ENCODE peak calls at places on chromosomes 3 and 15, in five cellular contexts. H is uterus; A is right cardiac atrium; G is HCT116; K is CD8-positive, alpha-beta T cell. I is an unnamed sample.

GRCh38 chr15:94327356-94327936 is 96.1 kb downstream of the MCTP2 start:
- DNase-seq in H (no peak), A (no peak), G (peak; percentile 10), K (no peak), I (peak; percentile 19)

GRCh38 chr3:100401674-100402036 is 316 bp downstream of the LNP1 start:
- DNase-seq in H (peak; percentile 40), A (peak; percentile 26), G (no peak), K (peak; percentile 61), I (peak; percentile 59)

GRCh38 chr3:9362731-9363530 is at the start of gene THUMPD3:
- DNase-seq in H (peak; percentile 88), A (peak; percentile 95), G (peak; percentile 82), K (peak; percentile 90), I (peak; percentile 88)

GRCh38 chr15:34046471-34047145 is 7.6 kb upstream of the AVEN start:
- DNase-seq in H (no peak), A (no peak), G (no peak), K (no peak), I (no peak)

GRCh38 chr3:5071061-5071460 is 51.0 kb upstream of the ARL8B start:
- DNase-seq in H (peak; percentile 37), A (no peak), G (no peak), K (no peak), I (no peak)

GRCh38 chr15:90020041-90020735 is 19.1 kb downstream of the ZNF710 start:
- DNase-seq in H (no peak), A (peak; percentile 26), G (no peak), K (no peak), I (no peak)

GRCh38 chr15:90968434-90968833 is 13.8 kb downstream of the RCCD1 start:
- DNase-seq in H (no peak), A (no peak), G (no peak), K (no peak), I (no peak)

GRCh38 chr3:132569153-132569552 is 27.9 kb upstream of the ACKR4 start:
- DNase-seq in H (no peak), A (no peak), G (no peak), K (no peak), I (no peak)

GRCh38 chr3:9902372-9903237 is at the start of gene IL17RE:
- DNase-seq in H (no peak), A (no peak), G (no peak), K (no peak), I (no peak)

GRCh38 chr3:13229291-13229949 is 156.2 kb upstream of the IQSEC1 start:
- DNase-seq in H (no peak), A (no peak), G (peak; percentile 65), K (no peak), I (peak; percentile 20)

GRCh38 chr3:3353153-3353552 is 173.7 kb upstream of the CRBN start:
- DNase-seq in H (no peak), A (no peak), G (no peak), K (no peak), I (no peak)

GRCh38 chr15:87591042-87591441 is 665.5 kb downstream of the NTRK3 start:
- DNase-seq in H (no peak), A (no peak), G (no peak), K (no peak), I (no peak)

GRCh38 chr3:126654571-126655393 is at the start of gene TXNRD3:
- DNase-seq in H (peak; percentile 81), A (peak; percentile 88), G (peak; percentile 42), K (peak; percentile 79), I (peak; percentile 82)
- H3K4me3 ChIP-seq in H (peak within 1 kb of the TSS; percentile 83), A (peak within 1 kb of the TSS; percentile 85), G (peak within 1 kb of the TSS; percentile 59), K (peak within 1 kb of the TSS; percentile 58), I (peak within 1 kb of the TSS; percentile 74)

GRCh38 chr3:192850501-192850981 is 67.1 kb downstream of the MB21D2 start:
- DNase-seq in H (no peak), A (no peak), G (no peak), K (no peak), I (no peak)
- H3K4me1 ChIP-seq in H (no peaks in the 10 kb centered on the region), A (no peaks in the 10 kb centered on the region), G (peaks cover 24% of the 10 kb centered on the region), K (no peaks in the 10 kb centered on the region), I (no peaks in the 10 kb centered on the region)

GRCh38 chr3:194488007-194488742 is 1.4 kb upstream of the ATP13A3 start:
- DNase-seq in H (no peak), A (no peak), G (no peak), K (peak; percentile 9), I (no peak)
- H3K4me3 ChIP-seq in H (no peak overlapping the region), A (no peak overlapping the region), G (no peak overlapping the region), K (peak overlapping the region; percentile 98), I (no peak overlapping the region)

GRCh38 chr15:96330064-96330449 is 443 bp upstream of the NR2F2 start:
- DNase-seq in H (no peak), A (peak; percentile 84), G (peak; percentile 51), K (no peak), I (no peak)

GRCh38 chr15:96329403-96329981 is 1.0 kb upstream of the NR2F2 start:
- DNase-seq in H (peak; percentile 29), A (peak; percentile 40), G (no peak), K (no peak), I (no peak)

GRCh38 chr15:96326551-96327154 is 3.8 kb upstream of the NR2F2 start:
- DNase-seq in H (peak; percentile 63), A (peak; percentile 55), G (no peak), K (no peak), I (no peak)

GRCh38 chr15:96327155-96327741 is 3.3 kb upstream of the NR2F2 start:
- DNase-seq in H (peak; percentile 22), A (no peak), G (peak; percentile 73), K (no peak), I (no peak)

GRCh38 chr15:96328101-96328958 is 2.2 kb upstream of the NR2F2 start:
- DNase-seq in H (no peak), A (no peak), G (no peak), K (no peak), I (no peak)
- H3K4me1 ChIP-seq in H (no peaks in the 10 kb centered on the region), A (peaks cover 3% of the 10 kb centered on the region), G (peaks cover 36% of the 10 kb centered on the region), K (peaks cover 11% of the 10 kb centered on the region), I (peaks cover 3% of the 10 kb centered on the region)

DNA sequence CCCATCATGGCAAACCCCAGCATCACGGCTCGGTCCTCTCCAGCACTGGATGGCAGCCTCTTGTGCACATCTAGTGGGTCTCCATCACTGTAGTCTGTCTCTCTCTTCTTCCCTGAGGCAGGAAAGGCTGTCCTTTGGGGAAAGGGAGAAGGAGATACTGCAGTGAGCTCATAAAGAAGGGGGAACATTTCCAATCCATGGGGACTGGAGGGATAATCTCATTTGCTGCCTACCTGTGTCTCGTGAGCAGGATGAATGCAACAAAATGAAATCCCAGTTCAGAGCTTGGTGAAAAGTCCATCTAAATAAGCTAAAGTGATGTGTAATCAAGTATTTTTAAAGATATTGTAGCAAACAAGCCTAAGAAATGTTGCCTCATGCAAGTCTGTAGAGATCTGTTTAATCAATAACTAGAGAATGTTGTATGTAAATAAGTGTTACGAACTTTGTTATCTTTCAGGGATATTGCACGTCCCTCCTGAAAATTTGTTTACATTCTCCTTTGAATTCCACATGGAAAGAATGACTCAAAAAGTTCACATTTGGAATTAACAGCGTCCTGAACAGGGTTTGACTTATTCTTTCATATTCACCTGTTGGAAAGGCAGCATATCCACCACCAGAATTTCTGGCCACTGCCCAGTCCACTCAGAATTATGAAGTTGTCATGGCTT is at the start of gene KCNMB3:
- DNase-seq in H (no peak), A (no peak), G (no peak), K (no peak), I (no peak)
- H3K4me3 ChIP-seq in H (no peak within 1 kb of the TSS), A (no peak within 1 kb of the TSS), G (no peak within 1 kb of the TSS), K (no peak within 1 kb of the TSS), I (no peak within 1 kb of the TSS)

DNA sequence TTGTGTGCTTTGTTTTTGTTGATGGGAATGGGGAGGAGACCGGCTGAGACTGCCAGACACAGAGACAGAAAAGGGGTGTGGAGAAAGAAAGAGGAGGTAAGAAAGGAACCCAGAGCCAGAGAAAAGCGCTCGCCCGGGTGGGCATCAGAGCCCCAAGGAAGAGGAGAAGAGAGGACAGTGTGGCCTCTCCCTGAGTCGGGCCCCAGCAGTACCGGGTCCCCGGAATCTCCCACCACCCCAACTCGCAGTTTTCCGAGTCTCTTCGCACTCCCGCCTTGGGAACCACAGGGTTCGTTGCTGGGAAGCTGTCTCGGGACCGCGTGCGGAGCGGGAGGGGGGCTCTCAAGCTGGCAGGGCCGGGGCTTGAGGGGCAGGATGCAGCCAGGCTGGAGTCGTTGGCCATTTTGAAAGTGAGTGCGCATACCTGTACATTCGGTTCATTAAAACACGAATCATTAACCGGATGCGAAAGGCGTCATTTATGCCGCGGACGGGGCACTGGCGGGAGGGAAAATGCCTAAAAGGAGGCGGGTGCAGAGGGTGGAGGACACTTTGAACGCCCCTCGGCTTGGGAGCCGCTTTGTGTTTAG is 3.2 kb downstream of the SKOR1 start:
- DNase-seq in H (no peak), A (no peak), G (no peak), K (no peak), I (no peak)
- H3K4me1 ChIP-seq in H (no peaks in the 10 kb centered on the region), A (peaks cover 6% of the 10 kb centered on the region), G (no peaks in the 10 kb centered on the region), K (peaks cover 56% of the 10 kb centered on the region), I (no peaks in the 10 kb centered on the region)

I was measured in BE2C.